ENCODE peak calls at places on chromosomes 1 and 21, in ten cellular contexts. A, U, O, M, X, B, Q, F, I and G are unnamed samples.

GRCh38 chr1:198199105-198199504 is 42.3 kb downstream of the NEK7 start:
- DNase-seq in A (peak), U (no peak), O (no peak), M (no peak), X (no peak), B (no peak), Q (no peak), F (no peak), I (no peak), G (no peak)

GRCh38 chr1:42328916-42329496 is 6.0 kb downstream of the FOXJ3 start:
- DNase-seq in A (no peak), U (no peak), O (no peak), M (no peak), X (no peak), B (no peak), Q (no peak), F (no peak), I (no peak), G (no peak)

GRCh38 chr1:88873737-88874374 is 17.5 kb downstream of the GTF2B start:
- DNase-seq in A (no peak), U (no peak), O (peak), M (no peak), X (no peak), B (no peak), Q (no peak), F (peak), I (no peak), G (peak)

GRCh38 chr1:221708987-221709386 is 32.9 kb downstream of the DUSP10 start:
- DNase-seq in A (peak), U (peak), O (peak), M (peak), X (no peak), B (peak), Q (peak), F (no peak), I (no peak), G (no peak)

GRCh38 chr1:212559929-212560328 is 48.6 kb upstream of the ATF3 start:
- DNase-seq in A (no peak), U (no peak), O (no peak), M (no peak), X (no peak), B (no peak), Q (no peak), F (no peak), I (no peak), G (no peak)

GRCh38 chr21:42471206-42471605 is 24.8 kb downstream of the RSPH1 start:
- DNase-seq in A (no peak), U (no peak), O (no peak), M (no peak), X (no peak), B (no peak), Q (no peak), F (no peak), I (no peak), G (no peak)

GRCh38 chr1:41592451-41593125 is 108.1 kb upstream of the EDN2 start:
- DNase-seq in A (no peak), U (no peak), O (no peak), M (no peak), X (no peak), B (no peak), Q (no peak), F (no peak), I (no peak), G (no peak)

GRCh38 chr21:36321325-36322082 is 1.5 kb downstream of the MORC3 start:
- DNase-seq in A (no peak), U (no peak), O (peak), M (peak), X (no peak), B (peak), Q (no peak), F (peak), I (no peak), G (peak)

GRCh38 chr1:10467078-10467477 is 5.3 kb downstream of the DFFA start:
- DNase-seq in A (no peak), U (no peak), O (no peak), M (no peak), X (no peak), B (no peak), Q (no peak), F (no peak), I (no peak), G (no peak)

GRCh38 chr21:31530918-31531705 is 128.4 kb upstream of the SOD1 start:
- DNase-seq in A (no peak), U (no peak), O (no peak), M (no peak), X (no peak), B (no peak), Q (no peak), F (no peak), I (no peak), G (peak)

GRCh38 chr1:17013598-17014320 is 2.0 kb upstream of the ATP13A2 start:
- DNase-seq in A (peak), U (no peak), O (no peak), M (no peak), X (no peak), B (no peak), Q (no peak), F (no peak), I (no peak), G (no peak)

GRCh38 chr1:33866286-33866685 is 2.4 kb downstream of the HMGB4 start:
- DNase-seq in A (no peak), U (no peak), O (no peak), M (no peak), X (no peak), B (no peak), Q (no peak), F (no peak), I (no peak), G (peak)

GRCh38 chr1:168360151-168360550 is 79.5 kb downstream of the TBX19 start:
- DNase-seq in A (no peak), U (no peak), O (peak), M (peak), X (peak), B (peak), Q (no peak), F (peak), I (no peak), G (no peak)

GRCh38 chr1:206001476-206001888 is 1.7 kb downstream of the RAB7B start:
- DNase-seq in A (no peak), U (no peak), O (peak), M (peak), X (peak), B (peak), Q (no peak), F (peak), I (peak), G (peak)

GRCh38 chr1:157147906-157148717 is 9.9 kb upstream of the ETV3 start:
- DNase-seq in A (no peak), U (no peak), O (peak), M (no peak), X (no peak), B (no peak), Q (no peak), F (peak), I (no peak), G (peak)

GRCh38 chr21:44078411-44078981 is 28.7 kb upstream of the PWP2 start:
- DNase-seq in A (no peak), U (no peak), O (no peak), M (no peak), X (no peak), B (no peak), Q (no peak), F (no peak), I (no peak), G (no peak)

GRCh38 chr1:16984717-16985116 is 4.3 kb upstream of the MFAP2 start:
- DNase-seq in A (no peak), U (no peak), O (peak), M (no peak), X (no peak), B (no peak), Q (no peak), F (peak), I (no peak), G (peak)

GRCh38 chr1:216528816-216529215 is 105.6 kb upstream of the USH2A start:
- DNase-seq in A (peak), U (no peak), O (peak), M (no peak), X (no peak), B (no peak), Q (no peak), F (no peak), I (no peak), G (no peak)

GRCh38 chr21:14843991-14844390 is 220.8 kb downstream of the NRIP1 start:
- DNase-seq in A (no peak), U (no peak), O (no peak), M (no peak), X (no peak), B (no peak), Q (no peak), F (peak), I (no peak), G (no peak)

GRCh38 chr1:150066838-150067183 is 765 bp upstream of the VPS45 start:
- DNase-seq in A (peak), U (peak), O (no peak), M (peak), X (peak), B (peak), Q (peak), F (no peak), I (no peak), G (no peak)